ENCODE peak calls at places on chromosomes 4 and X, in seven cellular contexts. S, T, C, X, B, V and M are unnamed samples. For H3K4me1, the result is how much of the 10 kb centered on the place peaks cover.

GRCh38 chr4:16001484-16001858 is 38.5 kb upstream of the FGFBP2 start:
- DNase-seq in S (peak), T (peak), C (peak), X (peak), B (peak), V (peak), M (peak)

GRCh38 chrX:100494570-100494969 is 84.5 kb upstream of the PCDH19 start:
- DNase-seq in S (peak), T (no peak), C (no peak), X (no peak), B (no peak), V (no peak), M (no peak)

GRCh38 chr4:848803-849477 is 23.0 kb upstream of the CPLX1 start:
- DNase-seq in S (no peak), T (no peak), C (no peak), X (no peak), B (no peak), V (no peak), M (no peak)

GRCh38 chr4:74451214-74451661 is 6.3 kb downstream of the AREG start:
- DNase-seq in S (peak), T (no peak), C (peak), X (no peak), B (peak), V (no peak), M (no peak)

GRCh38 chr4:173940146-173940545 is 343.3 kb downstream of the FBXO8 start:
- DNase-seq in S (no peak), T (no peak), C (no peak), X (no peak), B (no peak), V (no peak), M (no peak)

GRCh38 chr4:73673286-73673685 is 53.0 kb upstream of the RASSF6 start:
- DNase-seq in S (peak), T (no peak), C (no peak), X (no peak), B (no peak), V (no peak), M (no peak)

GRCh38 chrX:70444326-70445196 is at the start of gene DLG3:
- DNase-seq in S (peak), T (no peak), C (peak), X (no peak), B (peak), V (no peak), M (no peak)

GRCh38 chr4:36351082-36351666 is 69.8 kb downstream of the DTHD1 start:
- DNase-seq in S (peak), T (peak), C (peak), X (peak), B (peak), V (peak), M (peak)

GRCh38 chrX:68420559-68420958 is 12.7 kb downstream of the OPHN1 start:
- DNase-seq in S (no peak), T (no peak), C (no peak), X (no peak), B (no peak), V (no peak), M (no peak)

GRCh38 chrX:110258552-110258951 is 59.3 kb downstream of the AMMECR1 start:
- DNase-seq in S (peak), T (no peak), C (no peak), X (no peak), B (no peak), V (no peak), M (no peak)

GRCh38 chr4:1246901-1247810 is 1.8 kb downstream of the CTBP1 start:
- DNase-seq in S (no peak), T (no peak), C (no peak), X (no peak), B (no peak), V (no peak), M (peak)

GRCh38 chr4:82517043-82517442 is 44.7 kb downstream of the TMEM150C start:
- DNase-seq in S (peak), T (no peak), C (no peak), X (no peak), B (peak), V (no peak), M (no peak)

GRCh38 chrX:41293269-41293668 is 40.7 kb upstream of the DDX3X start:
- DNase-seq in S (peak), T (no peak), C (peak), X (no peak), B (no peak), V (no peak), M (no peak)

GRCh38 chr4:128232719-128233118 is 54.9 kb downstream of the PGRMC2 start:
- DNase-seq in S (no peak), T (no peak), C (no peak), X (no peak), B (no peak), V (no peak), M (no peak)

GRCh38 chr4:2809610-2810180 is 16.8 kb downstream of the SH3BP2 start:
- DNase-seq in S (no peak), T (no peak), C (no peak), X (no peak), B (no peak), V (no peak), M (no peak)

GRCh38 chrX:154375156-154375504 is 696 bp upstream of the FLNA start:
- DNase-seq in S (no peak), T (no peak), C (no peak), X (no peak), B (no peak), V (no peak), M (no peak)

GRCh38 chr4:109043286-109043685 is 259.2 kb downstream of the COL25A1 start:
- DNase-seq in S (no peak), T (no peak), C (no peak), X (no peak), B (no peak), V (no peak), M (no peak)

GRCh38 chrX:13719192-13719856 is 15.1 kb downstream of the TRAPPC2 start:
- DNase-seq in S (no peak), T (no peak), C (no peak), X (no peak), B (peak), V (no peak), M (no peak)

GRCh38 chr4:147778942-147779341 is 47.1 kb downstream of the ARHGAP10 start:
- DNase-seq in S (no peak), T (no peak), C (no peak), X (no peak), B (no peak), V (no peak), M (no peak)

GRCh38 chr4:184456337-184456736 is 18.0 kb downstream of the IRF2 start:
- DNase-seq in S (no peak), T (no peak), C (no peak), X (no peak), B (no peak), V (no peak), M (no peak)

GRCh38 chr4:115113382-115114106 is at the start of gene NDST4:
- DNase-seq in S (peak), T (peak), C (peak), X (no peak), B (peak), V (no peak), M (no peak)

GRCh38 chrX:135625995-135626394 is 87.4 kb upstream of the CT45A1 start:
- DNase-seq in S (peak), T (no peak), C (peak), X (no peak), B (peak), V (no peak), M (no peak)

GRCh38 chrX:151225843-151226242 is 49.5 kb downstream of the GPR50 start:
- DNase-seq in S (peak), T (no peak), C (no peak), X (no peak), B (no peak), V (no peak), M (no peak)

GRCh38 chr4:144787365-144788263 is 141.7 kb downstream of the HHIP start:
- DNase-seq in S (peak), T (peak), C (peak), X (no peak), B (peak), V (no peak), M (no peak)

GRCh38 chr4:2386717-2387116 is 31.7 kb downstream of the ZFYVE28 start:
- DNase-seq in S (no peak), T (no peak), C (no peak), X (no peak), B (no peak), V (no peak), M (no peak)

GRCh38 chr4:128915544-128915943 is 106.0 kb downstream of the JADE1 start:
- DNase-seq in S (no peak), T (no peak), C (no peak), X (no peak), B (no peak), V (no peak), M (no peak)

GRCh38 chr4:113745724-113746123 is 15.8 kb downstream of the CAMK2D start:
- DNase-seq in S (no peak), T (no peak), C (no peak), X (no peak), B (no peak), V (no peak), M (no peak)

GRCh38 chrX:13627306-13627705 is 25.6 kb upstream of the TCEANC start:
- DNase-seq in S (no peak), T (no peak), C (no peak), X (no peak), B (no peak), V (no peak), M (no peak)

GRCh38 chrX:47683171-47684145 is 24.5 kb upstream of the UXT start:
- DNase-seq in S (no peak), T (no peak), C (no peak), X (no peak), B (peak), V (no peak), M (no peak)

GRCh38 chr4:66465111-66465510 is 794.8 kb upstream of the EPHA5 start:
- DNase-seq in S (peak), T (no peak), C (no peak), X (no peak), B (peak), V (no peak), M (no peak)

GRCh38 chrX:121975666-121976065 is 928.3 kb downstream of the GLUD2 start:
- DNase-seq in S (no peak), T (no peak), C (no peak), X (no peak), B (no peak), V (no peak), M (no peak)
- H3K4me1 ChIP-seq in S (under half), T (under half), C (under half), X (under half), B (under half), V (under half), M (under half)

GRCh38 chr4:23874536-23874901 is 15.3 kb downstream of the PPARGC1A start:
- DNase-seq in S (no peak), T (no peak), C (no peak), X (no peak), B (no peak), V (no peak), M (no peak)

GRCh38 chr4:23878235-23878861 is 11.5 kb downstream of the PPARGC1A start:
- DNase-seq in S (no peak), T (no peak), C (no peak), X (no peak), B (peak), V (no peak), M (no peak)

GRCh38 chr4:23877758-23878229 is 12.1 kb downstream of the PPARGC1A start:
- DNase-seq in S (no peak), T (no peak), C (peak), X (no peak), B (peak), V (no peak), M (no peak)

GRCh38 chr4:23875317-23875716 is 14.5 kb downstream of the PPARGC1A start:
- DNase-seq in S (no peak), T (no peak), C (no peak), X (no peak), B (no peak), V (no peak), M (no peak)

GRCh38 chr4:23876418-23877089 is 13.3 kb downstream of the PPARGC1A start:
- DNase-seq in S (no peak), T (no peak), C (no peak), X (no peak), B (no peak), V (no peak), M (no peak)
- H3K4me1 ChIP-seq in S (under half), T (under half), C (under half), X (under half), B (under half), V (under half), M (under half)

GRCh38 chr4:87005690-87006461 is 71.1 kb downstream of the AFF1 start:
- DNase-seq in S (peak), T (no peak), C (no peak), X (no peak), B (peak), V (no peak), M (no peak)
- H3K4me1 ChIP-seq in S (under half), T (under half), C (under half), X (under half), B (under half), V (under half), M (under half)

DNA sequence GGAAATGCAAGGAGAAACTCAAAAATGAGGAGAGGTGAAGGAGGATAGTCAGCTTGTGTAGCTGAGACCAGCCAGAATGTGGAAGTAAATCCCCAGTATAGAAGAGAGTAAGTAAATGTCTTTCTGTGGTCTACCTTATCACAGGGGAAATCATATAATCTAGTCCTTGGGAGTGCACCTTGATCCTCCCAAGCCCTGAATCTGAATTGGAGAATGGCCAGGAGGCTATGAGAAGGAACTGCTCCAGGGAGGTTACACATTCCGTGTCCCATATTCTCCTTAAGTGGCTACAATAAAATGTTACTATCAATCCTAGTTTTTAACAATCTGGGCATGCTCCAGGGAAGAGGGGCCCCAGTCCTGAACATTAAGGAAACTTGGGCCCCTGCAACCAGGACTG is 10.8 kb downstream of the AGTR2 start:
- DNase-seq in S (no peak), T (no peak), C (no peak), X (no peak), B (no peak), V (no peak), M (no peak)
- H3K4me1 ChIP-seq in S (under half), T (under half), C (under half), X (under half), B (under half), V (under half), M (under half)